ENCODE peak calls at places on chromosome 17, in eight cellular contexts. D is activated CD8-positive, alpha-beta memory T cell treated with anti-CD3 and anti-CD28 coated beads for 4 hours; H is left ventricle myocardium inferior; M is activated T-helper 1 cell treated with anti-CD3 and anti-CD28 coated beads, Interleukin-12 subunit alpha, Interleukin-12 subunit beta, Interleukin-2, Interleukin-4 antibody, amounts not matched to agents 30 ng/mL and 10 ng/mL and 1 ng/mL, durations not matched to agents 14 hours and 24 hours and 36 hours; P is COR-L47; R is Calu3; J is DMS153; F is heart left ventricle. C is an unnamed sample.
A peak's percentile ranks its signal among the peaks of the same experiment; 100 is the strongest.

GRCh38 chr17:57849163-57849873 is 526 bp downstream of the MRPS23 start:
- DNase-seq in D (no peak), H (no peak), M (no peak), P (no peak), R (no peak), J (no peak), F (no peak), C (no peak)

GRCh38 chr17:6355196-6355595 is 79.7 kb downstream of the AIPL1 start:
- DNase-seq in D (no peak), H (no peak), M (no peak), P (no peak), R (no peak), J (no peak), F (no peak), C (no peak)

GRCh38 chr17:34519286-34519685 is 60.1 kb upstream of the TMEM132E start:
- DNase-seq in D (no peak), H (no peak), M (no peak), P (peak; percentile 6), R (peak; percentile 20), J (no peak), F (no peak), C (no peak)

GRCh38 chr17:4956493-4957061 is 5.7 kb downstream of the ENO3 start:
- DNase-seq in D (no peak), H (no peak), M (peak; percentile 20), P (no peak), R (no peak), J (no peak), F (no peak), C (no peak)

GRCh38 chr17:44599298-44600175 is 42.3 kb downstream of the FZD2 start:
- DNase-seq in D (no peak), H (no peak), M (no peak), P (no peak), R (peak; percentile 60), J (no peak), F (no peak), C (no peak)

GRCh38 chr17:27530791-27531391 is 74.6 kb downstream of the KSR1 start:
- DNase-seq in D (no peak), H (no peak), M (no peak), P (no peak), R (no peak), J (peak; percentile 89), F (no peak), C (peak; percentile 16)

GRCh38 chr17:68437979-68438877 is 19.1 kb downstream of the WIPI1 start:
- DNase-seq in D (no peak), H (peak; percentile 51), M (peak; percentile 51), P (no peak), R (peak; percentile 30), J (peak; percentile 31), F (peak; percentile 61), C (no peak)

GRCh38 chr17:63546308-63547082 is 3.8 kb upstream of the DCAF7 start:
- DNase-seq in D (no peak), H (no peak), M (no peak), P (no peak), R (no peak), J (no peak), F (no peak), C (no peak)

GRCh38 chr17:63961355-63962207 is 11.1 kb downstream of the SCN4A start:
- DNase-seq in D (no peak), H (peak; percentile 56), M (peak; percentile 20), P (no peak), R (no peak), J (no peak), F (peak; percentile 82), C (peak; percentile 20)

GRCh38 chr17:44830359-44831269 is 527 bp upstream of the GJC1 start:
- DNase-seq in D (no peak), H (no peak), M (no peak), P (no peak), R (peak; percentile 59), J (no peak), F (no peak), C (no peak)

GRCh38 chr17:64781394-64781793 is 119.3 kb upstream of the SMURF2 start:
- DNase-seq in D (no peak), H (peak; percentile 69), M (peak; percentile 61), P (peak; percentile 15), R (no peak), J (peak; percentile 12), F (peak; percentile 82), C (no peak)

GRCh38 chr17:77782611-77783010 is 175.9 kb upstream of the TNRC6C start:
- DNase-seq in D (no peak), H (no peak), M (no peak), P (no peak), R (no peak), J (no peak), F (no peak), C (no peak)

GRCh38 chr17:57784226-57784895 is 39.3 kb upstream of the CCDC182 start:
- DNase-seq in D (no peak), H (no peak), M (no peak), P (no peak), R (no peak), J (no peak), F (no peak), C (no peak)

GRCh38 chr17:78338860-78339259 is 21.0 kb downstream of the SOCS3 start:
- DNase-seq in D (no peak), H (no peak), M (no peak), P (peak; percentile 35), R (peak; percentile 79), J (peak; percentile 64), F (no peak), C (no peak)

GRCh38 chr17:6544011-6544370 is 12.4 kb downstream of the PITPNM3 start:
- DNase-seq in D (no peak), H (no peak), M (no peak), P (no peak), R (no peak), J (no peak), F (no peak), C (no peak)

GRCh38 chr17:4771519-4772234 is at the start of gene TM4SF5:
- DNase-seq in D (no peak), H (no peak), M (no peak), P (peak; percentile 63), R (peak; percentile 34), J (no peak), F (no peak), C (no peak)

GRCh38 chr17:74089869-74090464 is 113.5 kb upstream of the RPL38 start:
- DNase-seq in D (no peak), H (no peak), M (peak; percentile 28), P (peak; percentile 49), R (peak; percentile 87), J (peak; percentile 1), F (no peak), C (no peak)

GRCh38 chr17:53749178-53749577 is 73.5 kb upstream of the KIF2B start:
- DNase-seq in D (no peak), H (no peak), M (no peak), P (no peak), R (peak; percentile 38), J (no peak), F (no peak), C (no peak)

GRCh38 chr17:78707923-78708322 is 74.2 kb downstream of the CYTH1 start:
- DNase-seq in D (no peak), H (no peak), M (no peak), P (no peak), R (no peak), J (no peak), F (no peak), C (no peak)

GRCh38 chr17:50634123-50634914 is at the start of gene ABCC3:
- DNase-seq in D (no peak), H (peak; percentile 30), M (no peak), P (no peak), R (peak; percentile 84), J (no peak), F (no peak), C (no peak)

GRCh38 chr17:8430966-8431365 is 4.7 kb upstream of the NDEL1 start:
- DNase-seq in D (no peak), H (peak; percentile 58), M (no peak), P (no peak), R (no peak), J (no peak), F (peak; percentile 75), C (no peak)

GRCh38 chr17:49516190-49516589 is 21.1 kb downstream of the NGFR start:
- DNase-seq in D (no peak), H (no peak), M (no peak), P (no peak), R (no peak), J (no peak), F (no peak), C (no peak)

GRCh38 chr17:7756968-7757367 is 39.4 kb downstream of the DNAH2 start:
- DNase-seq in D (no peak), H (no peak), M (no peak), P (no peak), R (no peak), J (no peak), F (no peak), C (no peak)

GRCh38 chr17:45293413-45294211 is 23.2 kb downstream of the MAP3K14 start:
- DNase-seq in D (no peak), H (peak; percentile 80), M (no peak), P (no peak), R (peak; percentile 81), J (no peak), F (peak; percentile 93), C (no peak)

GRCh38 chr17:17874478-17874877 is 37.7 kb upstream of the SREBF1 start:
- DNase-seq in D (no peak), H (no peak), M (no peak), P (no peak), R (no peak), J (no peak), F (peak; percentile 62), C (no peak)

GRCh38 chr17:9772658-9773057 is 18.7 kb downstream of the DHRS7C start:
- DNase-seq in D (no peak), H (no peak), M (no peak), P (no peak), R (no peak), J (no peak), F (no peak), C (no peak)